ENCODE peak calls at places on chromosomes 7 and 10, in eight cellular contexts. Y is kidney glomerular epithelial cell; I is naive thymus-derived CD4-positive, alpha-beta T cell; F is GDM1; S is NCI-H1694; U is AG08395; D is activated CD8-positive, alpha-beta T cell treated with anti-CD3 and anti-CD28 coated beads for 36 hours; W is activated T-helper 1 cell treated with Interleukin-2 at 50 U/mL for 16 hours. V is an unnamed sample.

GRCh38 chr7:107744345-107744750 is 406 bp downstream of the CBLL1 start:
- DNase-seq in W (no peak), S (no peak), Y (no peak), F (no peak), U (peak), D (no peak), I (no peak), V (no peak)

GRCh38 chr10:49299816-49300139 is 808 bp downstream of the C10orf71 start:
- DNase-seq in S (no peak), Y (no peak), U (no peak), I (no peak), W (no peak), F (no peak), D (no peak), V (no peak)

GRCh38 chr10:8242295-8242872 is 187.9 kb downstream of the GATA3 start:
- DNase-seq in D (peak), Y (no peak), I (no peak), S (no peak), W (no peak), U (no peak), F (no peak), V (no peak)

GRCh38 chr10:76651148-76651547 is 986.5 kb downstream of the KCNMA1 start:
- DNase-seq in D (no peak), Y (no peak), U (no peak), W (no peak), F (no peak), S (no peak), I (no peak), V (no peak)

GRCh38 chr7:118288098-118288497 is 63.6 kb downstream of the ANKRD7 start:
- DNase-seq in U (no peak), S (no peak), D (no peak), I (no peak), Y (no peak), W (no peak), F (peak), V (no peak)

GRCh38 chr10:19683965-19684364 is 132.3 kb upstream of the PLXDC2 start:
- DNase-seq in D (no peak), U (no peak), Y (peak), I (no peak), F (no peak), W (no peak), S (no peak), V (no peak)

GRCh38 chr7:36777062-36777461 is 52.8 kb upstream of the AOAH start:
- DNase-seq in D (peak), Y (no peak), U (no peak), S (no peak), W (peak), I (peak), F (peak), V (no peak)

GRCh38 chr10:29607576-29607975 is 27.2 kb downstream of the SVIL start:
- DNase-seq in I (no peak), Y (no peak), U (no peak), S (no peak), W (no peak), D (no peak), F (no peak), V (no peak)

GRCh38 chr10:33031171-33031570 is 73.1 kb upstream of the ITGB1 start:
- DNase-seq in S (no peak), W (no peak), D (no peak), U (no peak), Y (no peak), I (no peak), F (no peak), V (no peak)

GRCh38 chr10:70896551-70896950 is 8.2 kb upstream of the PCBD1 start:
- DNase-seq in Y (no peak), F (no peak), W (no peak), D (no peak), S (no peak), U (no peak), I (no peak), V (no peak)

GRCh38 chr7:3399858-3400257 is 98.8 kb downstream of the SDK1 start:
- DNase-seq in U (no peak), W (no peak), Y (no peak), D (peak), S (no peak), F (no peak), I (no peak), V (no peak)

GRCh38 chr7:95589031-95589430 is 7.3 kb downstream of the PDK4 start:
- DNase-seq in F (no peak), S (no peak), W (no peak), I (no peak), D (no peak), Y (no peak), U (no peak), V (no peak)

GRCh38 chr7:107032720-107033438 is 11.6 kb upstream of the PRKAR2B start:
- DNase-seq in D (no peak), W (no peak), Y (no peak), S (no peak), F (no peak), U (no peak), I (no peak), V (no peak)

GRCh38 chr7:98051118-98051744 is 55.4 kb upstream of the LMTK2 start:
- DNase-seq in D (peak), U (no peak), S (no peak), Y (no peak), I (peak), F (no peak), W (peak), V (peak)

GRCh38 chr10:114507449-114507848 is 103.1 kb upstream of the AFAP1L2 start:
- DNase-seq in S (no peak), W (no peak), U (no peak), D (no peak), Y (peak), F (no peak), I (no peak), V (no peak)

GRCh38 chr7:152910545-152911013 is 151.0 kb downstream of the ACTR3B start:
- DNase-seq in I (no peak), W (no peak), S (no peak), D (no peak), F (no peak), U (no peak), Y (no peak), V (no peak)

GRCh38 chr10:121514141-121514865 is 83.9 kb downstream of the FGFR2 start:
- DNase-seq in Y (no peak), U (no peak), I (no peak), S (no peak), W (no peak), D (no peak), F (no peak), V (no peak)

GRCh38 chr7:99808766-99809165 is 19.0 kb upstream of the CYP3A43 start:
- DNase-seq in F (no peak), D (no peak), S (no peak), W (no peak), I (no peak), U (no peak), Y (no peak), V (no peak)

GRCh38 chr7:42237162-42237821 is at the start of gene GLI3:
- DNase-seq in F (no peak), Y (peak), S (no peak), U (peak), D (peak), W (no peak), I (no peak), V (no peak)

GRCh38 chr7:129519464-129519863 is 17.1 kb downstream of the SMKR1 start:
- DNase-seq in S (no peak), W (no peak), Y (no peak), D (no peak), I (no peak), U (no peak), F (no peak), V (no peak)

GRCh38 chr10:23370106-23370505 is 25.5 kb upstream of the C10orf67 start:
- DNase-seq in D (no peak), I (no peak), F (no peak), Y (peak), U (no peak), W (no peak), S (no peak), V (no peak)

GRCh38 chr10:1212571-1213141 is 156.5 kb downstream of the WDR37 start:
- DNase-seq in W (no peak), D (no peak), U (no peak), Y (no peak), S (no peak), F (no peak), I (no peak), V (no peak)

GRCh38 chr10:130877131-130877530 is 434.4 kb downstream of the TCERG1L start:
- DNase-seq in F (no peak), U (no peak), S (no peak), I (no peak), W (no peak), Y (no peak), D (no peak), V (no peak)

GRCh38 chr10:130230611-130231010 is 94.4 kb downstream of the GLRX3 start:
- DNase-seq in Y (no peak), S (no peak), U (no peak), D (no peak), F (no peak), I (no peak), W (no peak), V (no peak)

GRCh38 chr7:1397491-1398327 is 61.6 kb downstream of the MICALL2 start:
- DNase-seq in I (no peak), S (no peak), D (no peak), U (peak), Y (no peak), F (no peak), W (no peak), V (no peak)

GRCh38 chr7:129308047-129308446 is 83.2 kb downstream of the AHCYL2 start:
- DNase-seq in Y (no peak), D (peak), S (no peak), I (no peak), W (no peak), U (no peak), F (no peak), V (no peak)

GRCh38 chr7:34090796-34091195 is 185.5 kb downstream of the BMPER start:
- DNase-seq in F (no peak), Y (no peak), I (no peak), D (no peak), U (no peak), W (no peak), S (no peak), V (no peak)

GRCh38 chr7:2164646-2165045 is 68.1 kb downstream of the MAD1L1 start:
- DNase-seq in U (no peak), D (no peak), W (no peak), I (no peak), F (no peak), Y (no peak), S (no peak), V (no peak)

GRCh38 chr10:58653139-58653538 is 140.5 kb downstream of the BICC1 start:
- DNase-seq in I (no peak), Y (no peak), F (no peak), W (no peak), S (no peak), D (no peak), U (peak), V (no peak)